ENCODE peak calls at places on chromosomes 4 and X, in four cellular contexts. L is mammary epithelial cell, Y is PC-9, I is A549. Q is an unnamed sample.

GRCh38 chr4:168098257-168098717 is 6.0 kb downstream of the ANXA10 start:
- DNase-seq in L (peak; percentile 81), I (no peak), Y (no peak), Q (peak; percentile 65)

GRCh38 chr4:146981651-146982050 is 36.0 kb upstream of the TTC29 start:
- DNase-seq in L (no peak), I (no peak), Y (no peak), Q (no peak)

GRCh38 chrX:44915361-44915868 is 42.4 kb downstream of the KDM6A start:
- DNase-seq in L (no peak), I (no peak), Y (no peak), Q (no peak)

GRCh38 chrX:2664497-2664896 is 26.6 kb upstream of the CD99 start:
- DNase-seq in L (no peak), Y (no peak), I (no peak), Q (no peak)

GRCh38 chrX:43882294-43882681 is at the start of gene MAOB:
- DNase-seq in Y (peak; percentile 18), I (no peak), L (peak; percentile 11), Q (peak; percentile 26)

GRCh38 chrX:72271091-72271490 is 6.0 kb downstream of the RPS4X start:
- DNase-seq in I (no peak), Y (no peak), L (no peak), Q (no peak)

GRCh38 chr4:48815483-48815882 is 15.4 kb upstream of the OCIAD1 start:
- DNase-seq in L (no peak), I (no peak), Y (no peak), Q (no peak)

GRCh38 chr4:82583897-82584604 is 22.3 kb upstream of the TMEM150C start:
- DNase-seq in L (no peak), Y (no peak), I (no peak), Q (no peak)

GRCh38 chr4:89259435-89260028 is 48.1 kb downstream of the GPRIN3 start:
- DNase-seq in L (no peak), Y (no peak), I (no peak), Q (no peak)

GRCh38 chr4:75025432-75025831 is 92.5 kb downstream of the PARM1 start:
- DNase-seq in L (no peak), I (no peak), Y (no peak), Q (no peak)

GRCh38 chrX:40100141-40100536 is 2.4 kb upstream of the BCOR start:
- DNase-seq in Y (peak; percentile 47), I (no peak), L (peak; percentile 20), Q (no peak)

GRCh38 chrX:124860736-124861135 is 458.9 kb upstream of the TEX13C start:
- DNase-seq in Y (no peak), I (no peak), L (no peak), Q (no peak)

GRCh38 chrX:51507551-51507950 is 11.2 kb upstream of the NUDT11 start:
- DNase-seq in Y (no peak), I (no peak), L (peak; percentile 10), Q (no peak)

GRCh38 chr4:88033309-88033708 is 25.9 kb downstream of the PKD2 start:
- DNase-seq in Y (peak; percentile 24), L (peak; percentile 52), I (peak; percentile 23), Q (peak; percentile 44)

GRCh38 chrX:12949205-12949926 is 25.5 kb upstream of the TMSB4X start:
- DNase-seq in Y (no peak), I (no peak), L (no peak), Q (no peak)

GRCh38 chrX:134484039-134484438 is 24.1 kb downstream of the HPRT1 start:
- DNase-seq in Y (no peak), I (peak; percentile 7), L (peak; percentile 39), Q (no peak)

GRCh38 chrX:36241397-36241796 is 321.9 kb downstream of the CFAP47 start:
- DNase-seq in I (no peak), Y (no peak), L (no peak), Q (no peak)

GRCh38 chrX:32155044-32155638 is 1056.2 kb downstream of the DMD start:
- DNase-seq in L (no peak), Y (no peak), I (no peak), Q (no peak)

GRCh38 chr4:2482192-2482591 is 13.3 kb downstream of the RNF4 start:
- DNase-seq in Y (no peak), L (no peak), I (no peak), Q (no peak)

GRCh38 chr4:31045724-31046318 is 325.7 kb downstream of the PCDH7 start:
- DNase-seq in L (peak; percentile 14), I (no peak), Y (peak; percentile 31), Q (peak; percentile 19)

GRCh38 chrX:40864972-40865371 is 129.6 kb upstream of the MED14 start:
- DNase-seq in I (no peak), L (peak; percentile 48), Y (no peak), Q (no peak)

GRCh38 chrX:7069556-7069955 is 78.0 kb upstream of the STS start:
- DNase-seq in I (no peak), L (no peak), Y (no peak), Q (no peak)

GRCh38 chr4:144948009-144948408 is 150.0 kb downstream of the ANAPC10 start:
- DNase-seq in I (no peak), L (no peak), Y (no peak), Q (no peak)

GRCh38 chrX:115487608-115488007 is 73.4 kb upstream of the PLS3 start:
- DNase-seq in L (no peak), Y (no peak), I (no peak), Q (no peak)

GRCh38 chr4:152676052-152676854 is 3.5 kb downstream of the TMEM154 start:
- DNase-seq in L (no peak), I (no peak), Y (no peak), Q (no peak)

GRCh38 chr4:152678841-152679240 is 956 bp downstream of the TMEM154 start:
- DNase-seq in I (no peak), Y (no peak), L (peak; percentile 32), Q (no peak)

GRCh38 chr4:152682143-152682542 is 2.3 kb upstream of the TMEM154 start:
- DNase-seq in Y (no peak), I (no peak), L (no peak), Q (no peak)

GRCh38 chr4:152680988-152681731 is 1.4 kb upstream of the TMEM154 start:
- DNase-seq in L (peak; percentile 98), Y (peak; percentile 29), I (peak; percentile 19), Q (peak; percentile 93)

DNA sequence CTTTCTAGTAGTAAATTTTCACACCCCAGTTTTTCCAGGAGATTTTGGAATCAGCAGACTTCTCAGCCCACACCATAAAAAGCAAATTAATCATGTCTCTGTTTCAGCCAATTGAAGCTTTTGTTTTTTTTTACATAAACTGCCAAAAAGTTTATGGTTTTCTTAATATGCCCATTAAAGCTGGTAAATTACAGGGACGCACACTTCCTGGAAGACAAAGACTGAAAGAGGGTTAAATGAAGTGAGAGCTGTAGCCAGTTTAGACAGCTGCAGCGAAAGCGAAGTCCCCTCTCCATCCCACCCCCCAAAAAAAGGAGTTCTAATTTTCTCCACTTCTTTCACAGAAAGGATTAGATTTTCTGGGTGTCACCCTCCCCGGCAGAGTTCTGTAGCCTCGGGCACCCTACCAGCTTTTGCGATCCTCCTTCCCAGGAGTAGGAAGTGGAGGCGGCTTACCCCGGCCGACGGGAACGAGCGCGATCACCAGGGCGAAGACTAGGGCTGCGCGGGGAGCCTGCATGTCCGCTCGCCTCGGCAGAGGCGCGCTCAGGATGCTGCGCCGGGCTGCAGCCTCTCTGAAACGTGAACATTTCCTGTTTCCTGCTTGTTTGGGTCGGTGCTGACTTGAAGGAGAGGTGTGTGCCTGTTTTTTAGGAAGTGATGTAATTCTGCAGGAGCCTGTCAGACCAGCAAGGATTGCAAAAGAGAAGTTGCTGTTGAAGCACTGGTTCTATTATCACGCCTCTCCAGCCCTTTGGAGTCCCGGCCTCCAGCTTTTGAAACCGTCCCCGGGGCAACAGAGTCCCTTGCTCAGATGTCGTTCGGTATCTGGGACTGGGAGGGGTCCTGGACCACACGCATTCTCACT is at the start of gene TMEM154:
- DNase-seq in L (peak; percentile 97), I (no peak), Y (peak; percentile 65), Q (peak; percentile 88)
- H3K27ac ChIP-seq in L (peak within 1 kb of the TSS; percentile 98), I (peak within 1 kb of the TSS; percentile 14), Y (peak within 1 kb of the TSS; percentile 89), Q (peak within 1 kb of the TSS; percentile 95)

GRCh38 chr4:73221734-73222133 is 36.9 kb downstream of the ANKRD17 start:
- DNase-seq in I (no peak), L (no peak), Y (no peak), Q (no peak)

GRCh38 chr4:73222466-73223257 is 35.9 kb downstream of the ANKRD17 start:
- DNase-seq in I (peak; percentile 65), L (peak; percentile 90), Y (peak; percentile 31), Q (peak; percentile 83)

GRCh38 chr4:73220815-73221214 is 37.8 kb downstream of the ANKRD17 start:
- DNase-seq in I (no peak), Y (no peak), L (no peak), Q (no peak)

GRCh38 chr4:73223258-73223651 is 35.3 kb downstream of the ANKRD17 start:
- DNase-seq in Y (no peak), I (no peak), L (no peak), Q (no peak)

GRCh38 chr4:73224886-73225285 is 33.7 kb downstream of the ANKRD17 start:
- DNase-seq in I (no peak), L (no peak), Y (no peak), Q (no peak)
- H3K27ac ChIP-seq in I (no peak overlapping the region), L (no peak overlapping the region), Y (peak overlapping the region; percentile 23), Q (no peak overlapping the region)

GRCh38 chr4:156972370-156972980 is 876 bp upstream of the PDGFC start:
- DNase-seq in I (no peak), Y (no peak), L (no peak), Q (no peak)

GRCh38 chr4:156974264-156974663 is 2.7 kb upstream of the PDGFC start:
- DNase-seq in I (no peak), L (no peak), Y (no peak), Q (no peak)

GRCh38 chr4:156970501-156971167 is 965 bp downstream of the PDGFC start:
- DNase-seq in L (peak; percentile 70), I (peak; percentile 42), Y (peak; percentile 62), Q (peak; percentile 66)

GRCh38 chr4:156971168-156971601 is 414 bp downstream of the PDGFC start:
- DNase-seq in Y (no peak), L (no peak), I (no peak), Q (peak; percentile 43)

DNA sequence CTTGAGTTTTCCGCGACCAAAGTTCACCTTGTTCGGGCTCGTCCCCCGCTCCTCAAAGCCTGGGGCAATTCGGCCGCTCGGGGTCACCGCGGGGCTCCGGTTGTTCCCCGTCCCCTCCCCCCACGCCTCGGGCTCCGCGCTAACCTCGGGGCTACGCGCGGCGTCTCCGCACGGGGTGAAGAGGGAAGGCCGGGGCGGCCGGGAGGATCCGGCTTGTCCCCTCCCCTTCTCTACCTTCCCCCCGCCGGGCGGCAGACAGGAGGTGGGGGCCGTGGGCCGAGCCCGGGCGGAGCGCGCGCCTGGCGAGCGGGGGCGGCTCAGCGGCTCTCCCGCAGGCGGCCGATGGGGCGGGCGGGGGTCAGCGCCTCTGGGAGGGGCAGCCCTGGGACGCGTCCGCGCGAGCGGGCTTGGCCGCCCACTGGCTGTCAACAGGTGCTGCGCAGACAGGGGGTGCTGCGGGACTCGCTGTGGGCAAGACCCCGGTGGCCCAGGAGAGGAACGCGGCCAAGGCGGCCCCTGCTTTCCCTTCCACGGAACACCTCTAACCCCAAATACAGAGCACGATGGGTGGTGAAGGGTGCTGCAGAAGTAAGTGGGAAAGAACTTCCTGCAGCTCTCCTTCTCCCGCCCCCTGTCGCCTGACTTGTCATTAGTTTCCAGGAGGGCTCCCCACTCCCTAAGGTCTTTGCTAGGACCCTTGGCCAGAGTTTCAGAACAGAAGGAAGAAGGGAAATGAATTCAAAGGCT is at the start of gene PDGFC:
- DNase-seq in L (peak; percentile 54), Y (peak; percentile 85), I (peak; percentile 55), Q (peak; percentile 71)
- H3K27ac ChIP-seq in L (peak within 1 kb of the TSS; percentile 68), Y (no peak within 1 kb of the TSS), I (peak within 1 kb of the TSS; percentile 88), Q (peak within 1 kb of the TSS; percentile 88)

DNA sequence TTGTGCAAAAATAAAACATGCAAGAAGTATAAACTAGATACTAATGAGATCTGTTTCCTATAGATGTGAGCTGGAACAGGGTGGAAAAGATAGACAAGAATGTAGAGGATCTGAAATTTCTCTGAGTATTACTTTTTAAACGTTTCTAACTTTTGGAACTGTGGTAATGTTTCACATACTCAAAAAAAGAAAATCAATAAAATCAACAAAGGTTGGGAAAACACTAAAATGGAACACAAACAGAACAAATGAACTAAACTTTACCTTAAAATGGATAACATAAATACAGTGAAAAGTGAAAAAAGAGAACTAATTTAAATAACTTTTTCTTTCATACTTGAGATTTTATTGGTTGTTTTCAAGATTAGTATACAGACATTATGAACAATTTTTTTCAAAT is 32.0 kb upstream of the MBNL3 start:
- DNase-seq in L (no peak), Y (no peak), I (no peak), Q (no peak)
- H3K27ac ChIP-seq in L (no peak overlapping the region), Y (no peak overlapping the region), I (no peak overlapping the region), Q (no peak overlapping the region)

Q was measured in RWPE1.